ENCODE peak calls at places on chromosomes 1 and 21, in five cellular contexts. A, S, H, L and Y are unnamed samples.

GRCh38 chr1:96710708-96711477 is 10.7 kb upstream of the PTBP2 start:
- DNase-seq in S (no peak), A (no peak), H (peak; percentile 69), L (no peak), Y (no peak)

GRCh38 chr1:55575571-55576279 is 360.6 kb upstream of the USP24 start:
- DNase-seq in L (no peak), A (no peak), H (no peak), S (no peak), Y (no peak)

GRCh38 chr1:32357619-32358018 is 4.7 kb downstream of the FAM229A start:
- DNase-seq in S (no peak), L (no peak), H (no peak), A (no peak), Y (no peak)

GRCh38 chr1:211723273-211723672 is 47.9 kb upstream of the NEK2 start:
- DNase-seq in L (no peak), H (no peak), A (no peak), S (no peak), Y (no peak)

GRCh38 chr1:3469849-3470649 is 15.6 kb downstream of the ARHGEF16 start:
- DNase-seq in A (no peak), H (no peak), L (no peak), S (no peak), Y (no peak)

GRCh38 chr1:1540015-1540816 is at the start of gene TMEM240:
- DNase-seq in A (peak; percentile 84), H (peak; percentile 69), S (no peak), L (peak; percentile 92), Y (peak; percentile 89)

GRCh38 chr1:94797286-94797685 is 22.9 kb upstream of the SLC44A3 start:
- DNase-seq in H (no peak), A (no peak), L (no peak), S (no peak), Y (no peak)

GRCh38 chr1:41330588-41331545 is 30.4 kb upstream of the FOXO6 start:
- DNase-seq in H (no peak), A (peak; percentile 89), L (peak; percentile 72), S (peak; percentile 61), Y (no peak)

GRCh38 chr21:41418956-41419680 is 6.9 kb upstream of the MX1 start:
- DNase-seq in S (no peak), A (no peak), H (no peak), L (no peak), Y (no peak)

GRCh38 chr1:195714248-195714647 is 894.0 kb downstream of the KCNT2 start:
- DNase-seq in S (no peak), L (no peak), H (peak; percentile 86), A (no peak), Y (no peak)

GRCh38 chr1:23126801-23127200 is 41.9 kb downstream of the LUZP1 start:
- DNase-seq in H (peak; percentile 87), S (no peak), L (no peak), A (no peak), Y (no peak)

GRCh38 chr21:42269382-42269781 is 45.8 kb downstream of the TFF3 start:
- DNase-seq in H (no peak), S (no peak), L (no peak), A (no peak), Y (no peak)

GRCh38 chr21:31347435-31348032 is 3.5 kb upstream of the TIAM1 start:
- DNase-seq in A (no peak), H (peak; percentile 50), S (peak; percentile 22), L (peak; percentile 23), Y (peak; percentile 40)

GRCh38 chr1:212983482-212983881 is 32.2 kb downstream of the ANGEL2 start:
- DNase-seq in S (no peak), L (no peak), H (no peak), A (no peak), Y (no peak)

GRCh38 chr1:36493524-36493923 is 10.8 kb upstream of the CSF3R start:
- DNase-seq in L (no peak), A (no peak), S (no peak), H (no peak), Y (no peak)

GRCh38 chr1:39154553-39155361 is 49.7 kb upstream of the MACF1 start:
- DNase-seq in S (no peak), A (peak; percentile 80), L (no peak), H (peak; percentile 88), Y (peak; percentile 54)

GRCh38 chr1:177255411-177255810 is 84.7 kb downstream of the BRINP2 start:
- DNase-seq in H (peak; percentile 78), S (no peak), L (no peak), A (peak; percentile 22), Y (peak; percentile 39)

GRCh38 chr1:165290143-165290542 is 66.4 kb downstream of the LMX1A start:
- DNase-seq in L (no peak), H (no peak), A (peak; percentile 33), S (no peak), Y (no peak)

GRCh38 chr1:182459949-182460348 is 10.0 kb downstream of the RGSL1 start:
- DNase-seq in A (no peak), S (no peak), H (no peak), L (no peak), Y (no peak)

GRCh38 chr1:192702212-192702993 is 66.5 kb downstream of the RGS13 start:
- DNase-seq in S (no peak), H (peak; percentile 89), A (peak; percentile 42), L (no peak), Y (no peak)

GRCh38 chr1:177847843-177848242 is 122.0 kb downstream of the SEC16B start:
- DNase-seq in S (no peak), H (peak; percentile 91), A (no peak), L (no peak), Y (no peak)

GRCh38 chr1:201625711-201626300 is 86.9 kb downstream of the NAV1 start:
- DNase-seq in A (no peak), L (no peak), S (no peak), H (no peak), Y (no peak)

GRCh38 chr1:244207042-244207934 is 156.2 kb downstream of the ZBTB18 start:
- DNase-seq in A (no peak), L (no peak), S (no peak), H (peak; percentile 57), Y (no peak)

GRCh38 chr1:52368383-52369172 is 2.6 kb upstream of the CC2D1B start:
- DNase-seq in A (peak; percentile 69), L (peak; percentile 88), H (peak; percentile 32), S (no peak), Y (peak; percentile 87)

GRCh38 chr1:29513357-29513756 is 277.0 kb downstream of the PTPRU start:
- DNase-seq in H (peak; percentile 70), A (peak; percentile 87), S (peak; percentile 72), L (peak; percentile 71), Y (peak; percentile 48)

GRCh38 chr1:29516063-29516820 is 279.9 kb downstream of the PTPRU start:
- DNase-seq in H (no peak), A (no peak), L (no peak), S (no peak), Y (no peak)

GRCh38 chr1:29515188-29515955 is 279.1 kb downstream of the PTPRU start:
- DNase-seq in A (no peak), H (no peak), S (no peak), L (no peak), Y (no peak)

GRCh38 chr1:29517251-29518080 is 281.1 kb downstream of the PTPRU start:
- DNase-seq in A (no peak), H (no peak), S (no peak), L (no peak), Y (no peak)

GRCh38 chr1:29514361-29515187 is 278.3 kb downstream of the PTPRU start:
- DNase-seq in L (no peak), A (no peak), S (no peak), H (no peak), Y (no peak)
- H3K4me2 ChIP-seq in L (no peak overlapping the region), A (no peak overlapping the region), S (no peak overlapping the region), H (no peak overlapping the region), Y (no peak overlapping the region)

GRCh38 chr21:32757804-32758203 is 13.8 kb downstream of the PAXBP1 start:
- DNase-seq in L (no peak), A (peak; percentile 72), H (no peak), S (no peak), Y (no peak)

GRCh38 chr21:32749662-32750061 is 21.8 kb upstream of the SYNJ1 start:
- DNase-seq in S (no peak), H (no peak), L (no peak), A (no peak), Y (no peak)

GRCh38 chr21:32750405-32750804 is 21.1 kb downstream of the PAXBP1 start:
- DNase-seq in S (no peak), A (no peak), H (no peak), L (no peak), Y (no peak)

GRCh38 chr21:32756096-32756495 is 15.5 kb downstream of the PAXBP1 start:
- DNase-seq in L (no peak), H (no peak), A (no peak), S (no peak), Y (no peak)

GRCh38 chr21:32753818-32754610 is 17.5 kb downstream of the PAXBP1 start:
- DNase-seq in L (no peak), A (no peak), H (no peak), S (no peak), Y (no peak)
- H3K27ac ChIP-seq in L (no peak overlapping the region), A (no peak overlapping the region), H (no peak overlapping the region), S (no peak overlapping the region), Y (no peak overlapping the region)

GRCh38 chr1:218661411-218661810 is 316.3 kb downstream of the TGFB2 start:
- DNase-seq in H (no peak), L (no peak), S (no peak), A (no peak), Y (no peak)
- H3K4me2 ChIP-seq in H (no peak overlapping the region), L (no peak overlapping the region), S (no peak overlapping the region), A (no peak overlapping the region), Y (no peak overlapping the region)

DNA sequence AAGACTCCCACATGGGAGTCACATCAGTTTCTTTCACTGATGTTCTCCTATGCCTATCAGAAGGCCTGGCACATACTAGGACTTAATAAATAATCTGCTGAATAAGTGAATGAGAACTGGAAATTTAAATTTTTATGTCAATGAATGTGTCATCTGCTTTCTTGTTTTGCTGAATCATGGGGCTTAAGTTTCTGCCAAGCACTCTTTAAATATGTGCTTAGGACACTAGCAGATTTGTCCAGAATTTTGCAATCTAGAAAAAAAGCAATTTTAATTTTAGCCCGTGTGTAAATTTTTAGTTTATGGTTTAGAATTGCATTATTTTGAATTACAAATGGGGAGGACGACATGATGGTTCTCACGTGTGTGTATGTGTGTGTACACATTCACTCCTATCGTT is 803.1 kb downstream of the USP25 start:
- DNase-seq in H (peak; percentile 43), A (no peak), L (no peak), S (no peak), Y (no peak)
- H3K27ac ChIP-seq in H (no peak overlapping the region), A (no peak overlapping the region), L (no peak overlapping the region), S (no peak overlapping the region), Y (no peak overlapping the region)

DNA sequence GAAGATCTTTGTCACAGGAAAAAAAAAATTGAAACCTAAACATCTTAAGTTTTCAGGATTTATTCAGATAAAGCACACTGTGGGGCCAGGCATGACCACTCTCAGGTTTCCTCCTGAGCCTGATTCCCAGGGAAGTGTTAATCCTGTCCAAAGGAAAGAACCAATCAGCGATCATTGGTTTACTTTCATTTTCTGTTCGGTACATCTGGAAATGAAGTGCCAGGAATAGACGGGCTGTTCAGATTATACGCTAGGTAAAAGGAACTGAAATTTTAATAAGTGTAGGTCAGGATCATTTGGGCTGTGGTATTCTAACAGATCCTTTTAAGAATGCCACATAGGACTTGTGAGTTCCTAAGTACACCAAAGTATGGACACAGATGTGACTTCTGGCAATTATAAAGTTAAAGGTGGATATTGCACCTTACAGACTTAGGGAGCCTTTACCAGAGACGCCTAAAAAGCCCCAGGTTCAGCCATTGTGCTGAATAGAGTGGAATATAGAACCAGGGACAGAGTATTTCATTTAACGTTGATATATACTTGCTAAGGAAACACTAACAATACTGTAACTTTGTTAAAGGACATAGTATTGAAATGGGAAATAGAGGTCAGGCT is 9.3 kb upstream of the CACYBP start:
- DNase-seq in H (peak; percentile 61), A (no peak), S (no peak), L (no peak), Y (no peak)
- H3K4me2 ChIP-seq in H (peak overlapping the region; percentile 47), A (no peak overlapping the region), S (peak overlapping the region; percentile 40), L (no peak overlapping the region), Y (peak overlapping the region; percentile 62)

GRCh38 chr1:209721406-209721805 is 16.8 kb downstream of the HSD11B1 start:
- DNase-seq in L (no peak), S (no peak), A (no peak), H (no peak), Y (no peak)
- H3K27ac ChIP-seq in L (no peak overlapping the region), S (no peak overlapping the region), A (no peak overlapping the region), H (no peak overlapping the region), Y (no peak overlapping the region)